ENCODE peak calls at places on chromosomes 5 and 9, in ten cellular contexts. One of them, this sample, is unnamed.

GRCh38 chr5:137192293-137192743 is 306.8 kb downstream of the SPOCK1 start:
- DNase-seq in adrenal gland: peak; percentile 56
- DNase-seq in breast epithelium: no peak
- DNase-seq in A549: peak; percentile 87
- DNase-seq in left ventricle myocardium inferior: no peak
- DNase-seq in cardiac muscle cell: peak; percentile 12
- DNase-seq in spleen: no peak
- DNase-seq in H1: no peak
- DNase-seq in DND-41: no peak
- DNase-seq in GM23338: no peak
- DNase-seq in this sample: no peak

GRCh38 chr5:170413897-170414296 is 24.7 kb upstream of the KCNMB1 start:
- DNase-seq in adrenal gland: no peak
- DNase-seq in breast epithelium: no peak
- DNase-seq in A549: no peak
- DNase-seq in left ventricle myocardium inferior: no peak
- DNase-seq in cardiac muscle cell: no peak
- DNase-seq in spleen: no peak
- DNase-seq in H1: no peak
- DNase-seq in DND-41: no peak
- DNase-seq in GM23338: no peak
- DNase-seq in this sample: no peak

GRCh38 chr9:137317021-137317978 is 15.2 kb upstream of the NRARP start:
- DNase-seq in adrenal gland: no peak
- DNase-seq in breast epithelium: peak; percentile 49
- DNase-seq in A549: peak; percentile 13
- DNase-seq in left ventricle myocardium inferior: peak; percentile 14
- DNase-seq in cardiac muscle cell: no peak
- DNase-seq in spleen: peak; percentile 76
- DNase-seq in H1: peak; percentile 49
- DNase-seq in DND-41: no peak
- DNase-seq in GM23338: no peak
- DNase-seq in this sample: no peak

GRCh38 chr5:180873628-180874520 is 12.8 kb upstream of the ZFP62 start:
- DNase-seq in adrenal gland: peak; percentile 37
- DNase-seq in breast epithelium: no peak
- DNase-seq in A549: no peak
- DNase-seq in left ventricle myocardium inferior: no peak
- DNase-seq in cardiac muscle cell: peak; percentile 36
- DNase-seq in spleen: no peak
- DNase-seq in H1: no peak
- DNase-seq in DND-41: no peak
- DNase-seq in GM23338: no peak
- DNase-seq in this sample: peak; percentile 73

GRCh38 chr9:33458444-33458843 is 11.1 kb upstream of the AQP3 start:
- DNase-seq in adrenal gland: no peak
- DNase-seq in breast epithelium: no peak
- DNase-seq in A549: peak; percentile 55
- DNase-seq in left ventricle myocardium inferior: no peak
- DNase-seq in cardiac muscle cell: no peak
- DNase-seq in spleen: no peak
- DNase-seq in H1: no peak
- DNase-seq in DND-41: no peak
- DNase-seq in GM23338: no peak
- DNase-seq in this sample: peak; percentile 91

GRCh38 chr9:37984672-37985611 is 81.0 kb upstream of the SLC25A51 start:
- DNase-seq in adrenal gland: peak; percentile 77
- DNase-seq in breast epithelium: no peak
- DNase-seq in A549: no peak
- DNase-seq in left ventricle myocardium inferior: peak; percentile 40
- DNase-seq in cardiac muscle cell: peak; percentile 69
- DNase-seq in spleen: peak; percentile 47
- DNase-seq in H1: no peak
- DNase-seq in DND-41: peak; percentile 41
- DNase-seq in GM23338: no peak
- DNase-seq in this sample: no peak

GRCh38 chr9:4955836-4956235 is 29.2 kb upstream of the JAK2 start:
- DNase-seq in adrenal gland: no peak
- DNase-seq in breast epithelium: no peak
- DNase-seq in A549: peak; percentile 7
- DNase-seq in left ventricle myocardium inferior: no peak
- DNase-seq in cardiac muscle cell: peak; percentile 18
- DNase-seq in spleen: no peak
- DNase-seq in H1: no peak
- DNase-seq in DND-41: no peak
- DNase-seq in GM23338: no peak
- DNase-seq in this sample: no peak

GRCh38 chr5:26329562-26330189 is 708.7 kb downstream of the CDH9 start:
- DNase-seq in adrenal gland: no peak
- DNase-seq in breast epithelium: no peak
- DNase-seq in A549: peak; percentile 16
- DNase-seq in left ventricle myocardium inferior: no peak
- DNase-seq in cardiac muscle cell: no peak
- DNase-seq in spleen: no peak
- DNase-seq in H1: no peak
- DNase-seq in DND-41: no peak
- DNase-seq in GM23338: peak; percentile 45
- DNase-seq in this sample: no peak

GRCh38 chr9:111287127-111287526 is 42.9 kb downstream of the OR2K2 start:
- DNase-seq in adrenal gland: no peak
- DNase-seq in breast epithelium: no peak
- DNase-seq in A549: peak; percentile 6
- DNase-seq in left ventricle myocardium inferior: no peak
- DNase-seq in cardiac muscle cell: peak; percentile 64
- DNase-seq in spleen: no peak
- DNase-seq in H1: no peak
- DNase-seq in DND-41: no peak
- DNase-seq in GM23338: peak; percentile 37
- DNase-seq in this sample: no peak

DNA sequence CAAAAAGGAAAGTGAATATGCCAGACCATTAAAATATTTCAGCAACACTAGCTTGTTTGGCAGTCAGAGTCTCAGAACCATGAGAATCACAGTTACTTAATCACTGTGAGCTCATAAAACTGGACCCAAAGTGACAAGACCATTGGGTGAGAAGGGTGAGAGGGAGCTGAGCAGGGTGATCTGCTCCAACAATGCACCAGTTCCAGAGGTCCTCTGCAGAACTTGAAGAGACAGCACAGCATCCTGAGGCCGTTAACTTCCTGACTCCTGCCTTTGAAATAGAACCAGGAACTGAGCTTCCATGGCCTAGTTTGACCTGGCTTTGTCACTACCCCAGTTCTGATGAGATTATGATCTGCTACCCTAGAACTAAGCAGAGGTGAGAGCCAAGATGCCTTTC is 57.4 kb downstream of the NFIB start:
- DNase-seq in adrenal gland: no peak
- DNase-seq in breast epithelium: no peak
- DNase-seq in A549: no peak
- DNase-seq in left ventricle myocardium inferior: no peak
- DNase-seq in cardiac muscle cell: peak; percentile 28
- DNase-seq in spleen: no peak
- DNase-seq in H1: no peak
- DNase-seq in DND-41: no peak
- DNase-seq in GM23338: no peak
- DNase-seq in this sample: no peak
- H3K4me1 ChIP-seq in adrenal gland: peaks cover 42% of the 10 kb centered on the region
- H3K4me1 ChIP-seq in breast epithelium: peaks cover 25% of the 10 kb centered on the region
- H3K4me1 ChIP-seq in A549: peaks cover 54% of the 10 kb centered on the region
- H3K4me1 ChIP-seq in left ventricle myocardium inferior: peaks cover 98% of the 10 kb centered on the region
- H3K4me1 ChIP-seq in cardiac muscle cell: peaks cover 3% of the 10 kb centered on the region
- H3K4me1 ChIP-seq in spleen: no peaks in the 10 kb centered on the region
- H3K4me1 ChIP-seq in H1: peaks cover 1% of the 10 kb centered on the region
- H3K4me1 ChIP-seq in DND-41: no peaks in the 10 kb centered on the region
- H3K4me1 ChIP-seq in GM23338: peaks cover 16% of the 10 kb centered on the region
- H3K4me1 ChIP-seq in this sample: no peaks in the 10 kb centered on the region

DNA sequence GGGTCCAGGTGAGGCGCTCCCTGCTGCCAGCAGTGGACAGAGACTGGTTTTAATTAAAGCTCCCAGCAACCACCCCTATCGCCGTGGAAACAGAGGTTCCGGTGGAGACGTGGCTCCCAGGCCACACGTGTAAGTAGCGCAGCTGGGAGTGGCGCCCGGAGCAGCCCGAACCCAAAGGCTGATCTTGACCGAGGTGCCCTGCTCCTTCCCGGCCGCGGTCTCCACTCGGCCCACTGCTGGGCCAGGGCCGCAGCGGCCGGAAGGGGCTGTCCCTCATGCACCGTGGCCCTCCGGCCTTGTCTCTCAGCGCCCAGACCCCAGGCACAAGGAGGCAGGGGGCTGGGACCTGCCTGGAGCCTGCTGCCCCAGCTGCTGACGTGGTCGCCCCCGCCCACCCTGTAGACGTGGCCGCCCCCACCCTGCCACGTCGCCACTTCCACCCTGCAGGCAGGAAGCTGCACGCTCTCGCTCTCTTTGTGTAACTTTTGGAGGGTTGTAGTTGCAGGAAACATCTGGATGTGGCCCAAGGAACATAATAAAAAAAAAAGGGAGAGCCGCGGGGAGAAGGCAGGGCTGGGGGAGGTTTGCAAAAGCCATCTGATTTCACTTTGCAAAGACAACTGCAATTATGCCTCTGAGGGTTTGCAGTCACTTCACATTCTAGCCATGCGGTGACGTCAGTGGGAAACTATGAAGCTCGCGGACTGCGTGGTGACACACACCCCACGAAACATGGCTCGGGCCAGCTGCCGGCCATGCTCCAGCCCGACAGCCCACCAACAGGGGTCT is 129.9 kb downstream of the RXRA start:
- DNase-seq in adrenal gland: peak; percentile 72
- DNase-seq in breast epithelium: peak; percentile 81
- DNase-seq in A549: peak; percentile 64
- DNase-seq in left ventricle myocardium inferior: peak; percentile 87
- DNase-seq in cardiac muscle cell: peak; percentile 99
- DNase-seq in spleen: peak; percentile 96
- DNase-seq in H1: no peak
- DNase-seq in DND-41: peak; percentile 60
- DNase-seq in GM23338: no peak
- DNase-seq in this sample: peak; percentile 81
- H3K4me3 ChIP-seq in adrenal gland: no peak overlapping the region
- H3K4me3 ChIP-seq in breast epithelium: peak overlapping the region; percentile 33
- H3K4me3 ChIP-seq in A549: no peak overlapping the region
- H3K4me3 ChIP-seq in left ventricle myocardium inferior: peak overlapping the region; percentile 57
- H3K4me3 ChIP-seq in cardiac muscle cell: no peak overlapping the region
- H3K4me3 ChIP-seq in spleen: peak overlapping the region; percentile 39
- H3K4me3 ChIP-seq in H1: no peak overlapping the region
- H3K4me3 ChIP-seq in DND-41: no peak overlapping the region
- H3K4me3 ChIP-seq in GM23338: no peak overlapping the region
- H3K4me3 ChIP-seq in this sample: peak overlapping the region; percentile 62

DNA sequence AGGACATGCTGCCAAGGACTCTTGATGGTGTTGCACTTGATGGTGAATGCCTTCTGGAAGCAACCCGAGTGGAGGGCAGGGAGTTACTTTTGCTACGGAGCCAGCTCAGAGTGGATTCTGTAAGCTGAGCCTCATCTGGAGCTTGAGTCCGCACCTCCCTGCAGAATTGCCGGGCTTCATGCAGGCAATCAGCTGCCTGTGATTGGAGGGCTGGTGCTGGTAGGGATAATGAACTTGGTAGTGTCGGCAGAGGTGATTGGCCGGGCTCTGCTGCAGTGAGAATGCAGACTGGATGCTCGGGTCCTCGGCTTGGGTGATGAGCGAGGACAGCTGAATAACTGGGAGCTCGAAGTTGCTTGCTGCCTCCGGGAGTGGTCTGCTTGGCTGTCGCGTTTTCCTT is 23.1 kb downstream of the SLC25A25 start:
- DNase-seq in adrenal gland: no peak
- DNase-seq in breast epithelium: no peak
- DNase-seq in A549: no peak
- DNase-seq in left ventricle myocardium inferior: peak; percentile 64
- DNase-seq in cardiac muscle cell: peak; percentile 92
- DNase-seq in spleen: peak; percentile 54
- DNase-seq in H1: peak; percentile 82
- DNase-seq in DND-41: no peak
- DNase-seq in GM23338: peak; percentile 94
- DNase-seq in this sample: no peak
- H3K4me1 ChIP-seq in adrenal gland: peaks cover 57% of the 10 kb centered on the region
- H3K4me1 ChIP-seq in breast epithelium: peaks cover 29% of the 10 kb centered on the region
- H3K4me1 ChIP-seq in A549: peaks cover 21% of the 10 kb centered on the region
- H3K4me1 ChIP-seq in left ventricle myocardium inferior: peaks cover 62% of the 10 kb centered on the region
- H3K4me1 ChIP-seq in cardiac muscle cell: peaks cover 17% of the 10 kb centered on the region
- H3K4me1 ChIP-seq in spleen: peaks cover 54% of the 10 kb centered on the region
- H3K4me1 ChIP-seq in H1: peaks cover 3% of the 10 kb centered on the region
- H3K4me1 ChIP-seq in DND-41: peaks cover 50% of the 10 kb centered on the region
- H3K4me1 ChIP-seq in GM23338: no peaks in the 10 kb centered on the region
- H3K4me1 ChIP-seq in this sample: peaks cover 76% of the 10 kb centered on the region

DNA sequence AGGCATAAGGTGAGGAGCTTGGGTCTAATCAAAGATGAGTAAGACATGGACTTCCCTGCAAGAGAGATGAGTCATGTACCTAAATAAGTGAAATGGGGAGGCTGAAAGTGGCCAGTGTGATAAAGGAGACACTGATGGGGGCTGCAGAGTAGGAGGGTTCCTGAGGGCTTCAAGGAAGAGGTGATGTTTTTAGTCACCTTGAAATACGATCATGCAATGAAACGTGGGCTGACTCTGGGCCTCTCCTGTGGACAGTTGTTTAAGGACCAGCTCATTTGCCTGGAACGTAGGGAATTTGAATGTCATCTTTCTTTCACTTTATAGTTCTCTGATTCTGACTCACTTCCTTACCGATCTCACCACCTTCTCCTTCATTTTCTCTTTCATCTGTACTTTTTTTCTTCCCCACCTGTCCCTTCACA is 49.6 kb upstream of the CPLX2 start:
- DNase-seq in adrenal gland: no peak
- DNase-seq in breast epithelium: no peak
- DNase-seq in A549: peak; percentile 55
- DNase-seq in left ventricle myocardium inferior: no peak
- DNase-seq in cardiac muscle cell: no peak
- DNase-seq in spleen: no peak
- DNase-seq in H1: no peak
- DNase-seq in DND-41: no peak
- DNase-seq in GM23338: no peak
- DNase-seq in this sample: no peak
- H3K4me3 ChIP-seq in adrenal gland: no peak overlapping the region
- H3K4me3 ChIP-seq in breast epithelium: no peak overlapping the region
- H3K4me3 ChIP-seq in A549: no peak overlapping the region
- H3K4me3 ChIP-seq in left ventricle myocardium inferior: no peak overlapping the region
- H3K4me3 ChIP-seq in cardiac muscle cell: no peak overlapping the region
- H3K4me3 ChIP-seq in spleen: no peak overlapping the region
- H3K4me3 ChIP-seq in H1: no peak overlapping the region
- H3K4me3 ChIP-seq in DND-41: no peak overlapping the region
- H3K4me3 ChIP-seq in GM23338: no peak overlapping the region
- H3K4me3 ChIP-seq in this sample: no peak overlapping the region